ENCODE peak calls at places on chromosomes 3 and 15, in seven cellular contexts. K, T, U, H, D, C and V are unnamed samples.

GRCh38 chr3:8319935-8320634 is 181.5 kb upstream of the LMCD1 start:
- DNase-seq in D (no peak), U (no peak), K (peak), H (peak), C (peak), T (no peak), V (no peak)

GRCh38 chr15:45126535-45127158 is 3.0 kb downstream of the DUOXA1 start:
- DNase-seq in T (no peak), K (no peak), U (peak), C (peak), H (no peak), D (peak), V (peak)

GRCh38 chr3:129892857-129893615 is 475 bp downstream of the TMCC1 start:
- DNase-seq in C (no peak), U (peak), D (peak), H (peak), K (no peak), T (peak), V (no peak)

GRCh38 chr3:161875483-161875882 is 378.9 kb downstream of the OTOL1 start:
- DNase-seq in T (no peak), K (no peak), H (no peak), C (no peak), U (no peak), D (no peak), V (no peak)

GRCh38 chr15:43748376-43748775 is 2.1 kb downstream of the PDIA3 start:
- DNase-seq in U (no peak), D (no peak), H (no peak), C (peak), T (no peak), K (no peak), V (no peak)

GRCh38 chr3:151228291-151229125 is 25.5 kb upstream of the GPR171 start:
- DNase-seq in H (no peak), K (no peak), U (no peak), D (no peak), T (no peak), C (peak), V (no peak)

GRCh38 chr15:41648097-41648496 is 12.1 kb upstream of the MGA start:
- DNase-seq in T (no peak), K (no peak), H (no peak), U (no peak), D (no peak), C (no peak), V (no peak)

GRCh38 chr3:124887177-124887995 is at the start of gene ITGB5:
- DNase-seq in T (no peak), D (no peak), K (peak), H (peak), U (no peak), C (peak), V (peak)

GRCh38 chr15:51759557-51760070 is 8.2 kb downstream of the TMOD2 start:
- DNase-seq in T (peak), H (no peak), C (peak), D (no peak), U (no peak), K (peak), V (peak)

GRCh38 chr3:141039573-141039972 is 11.6 kb upstream of the SPSB4 start:
- DNase-seq in H (no peak), K (no peak), U (no peak), C (no peak), T (no peak), D (no peak), V (no peak)

GRCh38 chr3:33438284-33438668 is 1.9 kb downstream of the UBP1 start:
- DNase-seq in D (no peak), H (no peak), K (no peak), U (no peak), T (no peak), C (peak), V (no peak)

GRCh38 chr3:98761656-98762229 is 1.4 kb upstream of the ST3GAL6 start:
- DNase-seq in C (no peak), H (no peak), K (no peak), T (no peak), U (no peak), D (no peak), V (no peak)

GRCh38 chr3:188779537-188779936 is 392.2 kb upstream of the TPRG1 start:
- DNase-seq in U (no peak), D (no peak), K (no peak), C (no peak), T (no peak), H (no peak), V (no peak)

GRCh38 chr3:126990024-126990700 is 7.2 kb downstream of the PLXNA1 start:
- DNase-seq in C (no peak), H (no peak), T (no peak), D (no peak), U (no peak), K (no peak), V (no peak)

GRCh38 chr3:142597898-142598297 is 1.7 kb downstream of the PLS1 start:
- DNase-seq in K (no peak), C (no peak), H (no peak), U (no peak), D (no peak), T (no peak), V (peak)

GRCh38 chr3:100480111-100480510 is 12.3 kb upstream of the TMEM45A start:
- DNase-seq in T (no peak), C (no peak), D (no peak), U (no peak), H (no peak), K (no peak), V (no peak)

GRCh38 chr15:94760348-94760747 is 529.0 kb downstream of the MCTP2 start:
- DNase-seq in K (no peak), C (no peak), H (no peak), U (no peak), D (no peak), T (no peak), V (no peak)

GRCh38 chr3:141191097-141191749 is 40.4 kb upstream of the PXYLP1 start:
- DNase-seq in K (no peak), D (no peak), C (peak), H (no peak), U (no peak), T (no peak), V (no peak)

GRCh38 chr3:180036678-180037455 is at the start of gene PEX5L:
- DNase-seq in D (no peak), T (peak), C (peak), U (peak), H (peak), K (no peak), V (peak)

GRCh38 chr3:117084739-117085270 is 375.2 kb downstream of the TUSC7 start:
- DNase-seq in T (no peak), U (no peak), C (no peak), K (no peak), D (no peak), H (no peak), V (no peak)

GRCh38 chr3:195752066-195752465 is 31.3 kb downstream of the MUC20 start:
- DNase-seq in D (no peak), H (no peak), U (no peak), T (no peak), K (no peak), C (no peak), V (no peak)

GRCh38 chr15:79088426-79089205 is 2.0 kb downstream of the RASGRF1 start:
- DNase-seq in K (no peak), T (no peak), D (no peak), C (no peak), U (peak), H (no peak), V (no peak)

GRCh38 chr15:101042320-101042719 is 123.2 kb downstream of the LRRK1 start:
- DNase-seq in D (no peak), U (no peak), C (no peak), H (no peak), K (no peak), T (no peak), V (no peak)

GRCh38 chr3:162719684-162720341 is 1223.2 kb downstream of the OTOL1 start:
- DNase-seq in H (peak), C (peak), K (peak), U (no peak), T (no peak), D (no peak), V (no peak)

GRCh38 chr3:189635385-189635784 is 4.2 kb downstream of the TP63 start:
- DNase-seq in K (no peak), T (no peak), U (no peak), D (no peak), C (no peak), H (no peak), V (no peak)

GRCh38 chr3:140420621-140421357 is 257.1 kb upstream of the TRIM42 start:
- DNase-seq in T (no peak), D (no peak), K (peak), C (peak), U (no peak), H (peak), V (no peak)

GRCh38 chr15:58864602-58865419 is 68.7 kb downstream of the SLTM start:
- DNase-seq in U (no peak), D (no peak), H (no peak), C (no peak), T (no peak), K (no peak), V (no peak)